ENCODE peak calls at places on chromosomes 12 and 14, in four cellular contexts. P, I, C and A are unnamed samples.

GRCh38 chr12:14194572-14194971 is 170.9 kb upstream of the ATF7IP start:
- DNase-seq in P (no peak), I (no peak), C (no peak), A (no peak)

GRCh38 chr14:100679707-100680438 is 46.8 kb upstream of the DLK1 start:
- DNase-seq in P (no peak), I (no peak), C (peak), A (no peak)

GRCh38 chr14:36105401-36105800 is 71.1 kb downstream of the PTCSC3 start:
- DNase-seq in P (peak), I (no peak), C (peak), A (no peak)

GRCh38 chr12:132784580-132784979 is 22.9 kb upstream of the ANKLE2 start:
- DNase-seq in P (no peak), I (no peak), C (no peak), A (no peak)

GRCh38 chr14:90491221-90491867 is 94.5 kb downstream of the CALM1 start:
- DNase-seq in P (no peak), I (no peak), C (no peak), A (no peak)

GRCh38 chr12:43331935-43332334 is 220.1 kb downstream of the ADAMTS20 start:
- DNase-seq in P (no peak), I (no peak), C (no peak), A (no peak)

GRCh38 chr12:52380271-52380694 is 5.2 kb downstream of the KRT84 start:
- DNase-seq in P (no peak), I (no peak), C (no peak), A (no peak)

GRCh38 chr14:50001146-50001998 is 108.5 kb downstream of the ARF6 start:
- DNase-seq in P (peak), I (peak), C (peak), A (no peak)

GRCh38 chr12:56461235-56462159 is 6.9 kb upstream of the SPRYD4 start:
- DNase-seq in P (no peak), I (no peak), C (peak), A (peak)

GRCh38 chr12:55142896-55143870 is 17.0 kb downstream of the OR9K2 start:
- DNase-seq in P (peak), I (peak), C (peak), A (peak)

GRCh38 chr12:75825686-75826085 is 205.9 kb downstream of the PHLDA1 start:
- DNase-seq in P (peak), I (no peak), C (no peak), A (no peak)

GRCh38 chr14:64790478-64790877 is 86.3 kb downstream of the PLEKHG3 start:
- DNase-seq in P (no peak), I (no peak), C (no peak), A (no peak)

GRCh38 chr12:31662176-31662849 is 2.8 kb downstream of the ETFBKMT start:
- DNase-seq in P (no peak), I (no peak), C (no peak), A (no peak)

GRCh38 chr12:44372259-44372658 is 503.9 kb downstream of the NELL2 start:
- DNase-seq in P (no peak), I (no peak), C (no peak), A (peak)

GRCh38 chr12:46627686-46628085 is 198.1 kb downstream of the SLC38A4 start:
- DNase-seq in P (no peak), I (no peak), C (no peak), A (no peak)

GRCh38 chr14:49692191-49692757 is 646 bp upstream of the KLHDC1 start:
- DNase-seq in P (no peak), I (no peak), C (no peak), A (no peak)

GRCh38 chr12:28755027-28755426 is 394.1 kb upstream of the FAR2 start:
- DNase-seq in P (no peak), I (no peak), C (no peak), A (no peak)

GRCh38 chr12:28759334-28759733 is 389.7 kb upstream of the FAR2 start:
- DNase-seq in P (no peak), I (no peak), C (peak), A (no peak)
- TF ChIP-seq TCF7L2 in P (no peak), I (no peak), C (no peak), A (no peak)

GRCh38 chr12:107374136-107374535 is 280.8 kb upstream of the CRY1 start:
- DNase-seq in P (no peak), I (no peak), C (peak), A (no peak)

GRCh38 chr12:107373238-107373809 is 280.0 kb upstream of the CRY1 start:
- DNase-seq in P (no peak), I (no peak), C (no peak), A (no peak)

GRCh38 chr12:107379852-107380567 is 286.7 kb upstream of the CRY1 start:
- DNase-seq in P (peak), I (no peak), C (peak), A (no peak)

GRCh38 chr12:107375231-107375630 is 281.9 kb upstream of the CRY1 start:
- DNase-seq in P (no peak), I (no peak), C (no peak), A (no peak)

DNA sequence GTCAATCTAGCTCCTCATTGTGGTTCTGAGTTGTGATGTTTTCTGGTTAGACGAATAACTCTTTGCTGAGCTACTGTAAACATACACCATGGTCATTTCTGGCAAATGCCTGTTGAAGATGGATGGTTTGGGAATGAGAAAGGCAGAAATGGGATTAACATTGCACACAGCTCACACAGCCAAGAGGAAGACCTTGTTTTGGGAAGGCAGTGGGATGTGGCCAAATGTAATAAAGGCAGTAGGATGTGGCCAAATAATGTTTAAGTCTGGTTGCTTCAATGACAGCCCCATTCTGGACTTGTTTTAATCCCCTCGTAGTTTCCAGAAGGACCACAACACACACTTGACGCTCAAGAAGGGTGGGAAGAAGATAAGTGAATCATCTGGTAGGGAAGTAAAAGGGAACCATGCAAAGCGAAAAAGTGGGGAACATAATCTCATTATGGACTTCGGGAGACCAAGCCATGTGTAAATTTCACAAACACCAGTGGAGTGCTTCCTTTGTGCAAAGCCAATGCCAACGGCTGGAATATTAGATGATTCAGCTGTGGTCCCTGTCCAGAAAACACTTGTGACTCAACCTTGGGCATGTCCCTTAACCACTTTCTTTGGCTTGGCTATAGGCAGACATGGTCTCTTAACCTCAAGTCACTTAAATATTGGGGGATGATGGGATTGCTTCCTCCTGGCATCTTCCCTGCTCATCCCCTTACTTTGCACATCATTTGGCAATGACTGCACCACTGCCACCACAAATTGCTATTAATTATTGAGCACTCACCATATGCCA is 284.4 kb upstream of the CRY1 start:
- DNase-seq in P (no peak), I (no peak), C (no peak), A (no peak)
- TF ChIP-seq CTCF in P (no peak), I (no peak), C (no peak), A (no peak)

GRCh38 chr14:37697489-37698121 is 102.2 kb downstream of the TTC6 start:
- DNase-seq in P (no peak), I (no peak), C (peak), A (no peak)
- TF ChIP-seq TCF7L2 in P (no peak), I (no peak), C (no peak), A (no peak)

GRCh38 chr14:21987937-21988336 is 314.3 kb upstream of the OR4E1 start:
- DNase-seq in P (peak), I (peak), C (peak), A (no peak)
- TF ChIP-seq CTCF in P (peak), I (peak), C (peak), A (peak)

GRCh38 chr12:87952850-87953249 is 76.4 kb downstream of the C12orf50 start:
- DNase-seq in P (no peak), I (no peak), C (no peak), A (no peak)
- TF ChIP-seq TCF7L2 in P (no peak), I (no peak), C (no peak), A (no peak)

DNA sequence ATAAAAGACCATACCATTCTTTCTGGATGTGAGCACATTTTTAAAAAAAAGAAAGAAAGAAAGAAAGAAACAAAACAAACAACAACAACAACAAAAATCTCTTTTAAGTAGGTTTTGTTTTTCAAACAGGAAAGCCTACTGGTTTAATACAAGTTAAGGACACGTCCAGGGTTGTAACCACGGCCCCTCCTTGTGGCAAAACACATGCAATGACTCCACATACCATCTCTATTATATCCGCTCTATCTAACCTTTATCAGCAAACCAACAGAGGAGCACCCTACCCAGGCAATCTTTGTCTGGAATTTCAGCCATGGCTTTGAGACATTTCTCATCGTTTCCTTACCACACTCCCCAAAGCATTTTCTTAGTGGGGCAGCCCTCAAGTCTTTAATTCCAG is 360.5 kb upstream of the TMPO start:
- DNase-seq in P (peak), I (no peak), C (peak), A (no peak)
- TF ChIP-seq CTCF in P (peak), I (no peak), C (peak), A (peak)

DNA sequence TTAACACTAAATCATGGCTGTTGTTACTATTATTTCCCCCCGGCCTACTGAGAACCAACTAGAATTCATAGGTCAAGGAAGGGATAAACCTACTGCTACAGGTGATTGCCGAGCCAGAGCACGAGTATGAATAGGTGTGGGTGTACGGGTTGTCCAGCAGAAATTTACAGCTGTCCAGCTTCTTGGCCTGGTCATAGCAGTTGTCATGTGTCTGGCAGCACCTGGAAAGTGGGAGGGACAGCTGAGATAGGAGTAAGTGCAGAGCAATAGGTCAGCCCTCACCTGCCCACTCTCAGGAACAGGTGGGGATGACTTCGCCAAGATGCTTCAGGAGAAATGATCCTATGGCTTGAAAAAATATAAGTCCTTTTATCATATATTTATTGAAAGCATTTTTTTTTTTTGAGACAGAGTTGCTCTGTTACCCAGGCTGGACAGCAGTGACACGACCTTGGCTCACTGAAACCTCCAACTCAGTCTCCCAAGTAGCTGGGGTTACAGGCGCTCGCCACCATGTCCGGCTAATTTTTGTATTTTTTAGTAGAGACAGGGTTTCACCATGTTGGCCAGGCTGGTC is 2.6 kb downstream of the PLA2G1B start:
- DNase-seq in P (no peak), I (no peak), C (no peak), A (no peak)
- TF ChIP-seq TCF7L2 in P (no peak), I (no peak), C (no peak), A (no peak)

DNA sequence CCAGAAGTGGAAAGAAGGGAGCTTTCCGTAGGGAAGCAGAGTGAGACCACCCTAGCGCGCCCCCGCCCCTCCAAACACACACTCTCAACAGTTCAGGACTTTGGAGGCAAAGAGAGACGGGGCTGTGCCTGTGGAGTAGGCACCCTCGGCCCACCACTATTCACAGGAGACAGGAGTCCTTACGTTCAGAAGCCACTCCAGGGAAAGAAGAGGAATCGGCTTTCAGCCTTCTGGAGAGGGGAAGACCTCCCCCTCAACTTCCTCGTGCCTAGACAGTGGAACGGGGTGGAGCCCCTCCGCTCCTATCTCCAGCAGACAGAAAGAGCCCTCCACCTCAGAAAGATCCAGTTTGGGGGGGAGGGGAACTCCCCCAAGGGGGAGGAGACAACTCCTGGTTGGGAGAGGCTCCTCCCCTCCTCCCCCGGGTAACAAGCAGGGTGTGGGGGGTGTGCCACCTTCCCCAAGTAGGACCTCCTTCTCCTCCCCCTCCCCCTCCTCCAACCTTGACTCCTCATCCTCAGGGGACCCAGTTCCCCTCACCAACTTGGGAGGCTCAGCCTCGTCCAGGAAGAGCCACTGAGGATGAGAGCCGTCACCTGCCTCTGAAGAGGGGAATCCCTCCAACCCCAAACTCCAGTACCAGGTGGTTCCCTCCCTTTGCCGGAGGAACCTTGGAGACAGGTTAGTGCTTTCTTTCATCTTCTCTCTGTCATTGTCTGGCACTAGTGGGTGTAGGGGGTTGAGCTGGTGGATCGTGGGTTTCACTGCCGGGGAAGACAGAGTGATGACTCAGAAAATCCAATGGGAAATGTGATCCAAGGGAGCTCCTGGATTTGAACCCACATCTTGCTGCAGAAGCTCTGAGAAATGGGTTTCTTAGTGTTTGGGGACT is 883 bp downstream of the FOXJ2 start:
- DNase-seq in P (no peak), I (peak), C (no peak), A (no peak)
- TF ChIP-seq CTCF in P (no peak), I (no peak), C (no peak), A (no peak)

GRCh38 chr12:123085046-123085445 is 65.8 kb downstream of the PITPNM2 start:
- DNase-seq in P (no peak), I (no peak), C (no peak), A (no peak)
- TF ChIP-seq TCF7L2 in P (no peak), I (no peak), C (no peak), A (no peak)